ENCODE peak calls at places on chromosomes 12 and 14, in six cellular contexts. X, C, I, Z, B and S are unnamed samples.
A peak's percentile ranks its signal among the peaks of the same experiment; 100 is the strongest.

GRCh38 chr12:127516467-127516866 is 750.5 kb upstream of the TMEM132C start:
- DNase-seq in X (no peak), C (no peak), I (no peak), Z (no peak), B (no peak), S (no peak)

GRCh38 chr14:87863047-87863446 is 129.9 kb downstream of the GALC start:
- DNase-seq in X (no peak), C (no peak), I (no peak), Z (no peak), B (no peak), S (no peak)

GRCh38 chr12:64746663-64747062 is 12.5 kb downstream of the GNS start:
- DNase-seq in X (no peak), C (no peak), I (no peak), Z (no peak), B (no peak), S (no peak)

GRCh38 chr12:131209082-131210070 is 255.7 kb downstream of the ADGRD1 start:
- DNase-seq in X (no peak), C (peak; percentile 83), I (no peak), Z (no peak), B (no peak), S (no peak)

GRCh38 chr12:89544730-89545184 is 18.9 kb upstream of the POC1B start:
- DNase-seq in X (peak; percentile 77), C (no peak), I (peak; percentile 59), Z (no peak), B (peak; percentile 48), S (no peak)

GRCh38 chr12:128381537-128381936 is 114.6 kb downstream of the TMEM132C start:
- DNase-seq in X (no peak), C (peak; percentile 78), I (no peak), Z (no peak), B (no peak), S (no peak)

GRCh38 chr14:52048132-52048531 is 20.7 kb downstream of the NID2 start:
- DNase-seq in X (no peak), C (no peak), I (no peak), Z (no peak), B (no peak), S (no peak)

GRCh38 chr12:42611571-42612257 is 22.2 kb upstream of the PRICKLE1 start:
- DNase-seq in X (no peak), C (no peak), I (no peak), Z (no peak), B (no peak), S (no peak)

GRCh38 chr12:6230321-6231110 is 30.3 kb downstream of the CD9 start:
- DNase-seq in X (peak; percentile 63), C (peak; percentile 91), I (peak; percentile 71), Z (no peak), B (peak; percentile 80), S (peak; percentile 51)

GRCh38 chr14:66507181-66507721 is 696 bp upstream of the GPHN start:
- DNase-seq in X (no peak), C (no peak), I (no peak), Z (no peak), B (no peak), S (no peak)

GRCh38 chr12:127257366-127257935 is 1009.5 kb upstream of the TMEM132C start:
- DNase-seq in X (no peak), C (no peak), I (no peak), Z (no peak), B (no peak), S (no peak)

GRCh38 chr12:96098631-96099030 is 63.2 kb upstream of the LTA4H start:
- DNase-seq in X (no peak), C (peak; percentile 44), I (no peak), Z (no peak), B (no peak), S (no peak)

GRCh38 chr12:12194206-12194605 is 72.6 kb downstream of the LRP6 start:
- DNase-seq in X (no peak), C (no peak), I (no peak), Z (no peak), B (no peak), S (no peak)

GRCh38 chr14:75915063-75915462 is 66.7 kb downstream of the TGFB3 start:
- DNase-seq in X (no peak), C (no peak), I (no peak), Z (no peak), B (no peak), S (no peak)

GRCh38 chr14:21526672-21527319 is 650 bp upstream of the SALL2 start:
- DNase-seq in X (no peak), C (no peak), I (no peak), Z (no peak), B (no peak), S (no peak)

GRCh38 chr14:81246561-81247270 is 26.0 kb upstream of the GTF2A1 start:
- DNase-seq in X (no peak), C (no peak), I (no peak), Z (no peak), B (no peak), S (no peak)

GRCh38 chr12:45464699-45465098 is 248.8 kb downstream of the ANO6 start:
- DNase-seq in X (no peak), C (no peak), I (no peak), Z (no peak), B (peak; percentile 2), S (no peak)

GRCh38 chr12:64730585-64730964 is 28.6 kb downstream of the GNS start:
- DNase-seq in X (no peak), C (no peak), I (no peak), Z (no peak), B (no peak), S (no peak)

GRCh38 chr14:104803916-104804371 is 3.0 kb downstream of the ZBTB42 start:
- DNase-seq in X (no peak), C (no peak), I (no peak), Z (no peak), B (no peak), S (no peak)

GRCh38 chr14:74085047-74085637 is 386 bp downstream of the LIN52 start:
- DNase-seq in X (no peak), C (no peak), I (no peak), Z (no peak), B (no peak), S (no peak)

GRCh38 chr14:72818998-72819397 is 74.9 kb downstream of the DPF3 start:
- DNase-seq in X (no peak), C (no peak), I (no peak), Z (no peak), B (no peak), S (no peak)

GRCh38 chr12:21248679-21249078 is 86.0 kb downstream of the SLCO1A2 start:
- DNase-seq in X (no peak), C (no peak), I (no peak), Z (no peak), B (no peak), S (no peak)

GRCh38 chr12:38523920-38524319 is 207.3 kb downstream of the ALG10B start:
- DNase-seq in X (no peak), C (no peak), I (no peak), Z (no peak), B (no peak), S (no peak)

GRCh38 chr14:38199768-38200167 is 7.9 kb upstream of the SSTR1 start:
- DNase-seq in X (no peak), C (no peak), I (no peak), Z (no peak), B (no peak), S (no peak)

GRCh38 chr12:94644141-94644575 is 6.2 kb downstream of the TMCC3 start:
- DNase-seq in X (no peak), C (no peak), I (no peak), Z (no peak), B (peak; percentile 22), S (no peak)

GRCh38 chr12:94650143-94651056 is at the start of gene TMCC3:
- DNase-seq in X (peak; percentile 63), C (peak; percentile 47), I (no peak), Z (no peak), B (peak; percentile 45), S (peak; percentile 7)

GRCh38 chr12:94649349-94650142 is 811 bp downstream of the TMCC3 start:
- DNase-seq in X (peak; percentile 64), C (peak; percentile 38), I (peak; percentile 60), Z (no peak), B (peak; percentile 33), S (peak; percentile 12)

GRCh38 chr12:94644622-94645021 is 5.7 kb downstream of the TMCC3 start:
- DNase-seq in X (no peak), C (no peak), I (no peak), Z (no peak), B (peak; percentile 47), S (no peak)

GRCh38 chr12:94648578-94648977 is 1.8 kb downstream of the TMCC3 start:
- DNase-seq in X (no peak), C (no peak), I (no peak), Z (no peak), B (no peak), S (no peak)
- H3K4me3 ChIP-seq in X (peak overlapping the region; percentile 78), C (peak overlapping the region; percentile 82), I (peak overlapping the region; percentile 79), Z (peak overlapping the region; percentile 91), B (no peak overlapping the region), S (no peak overlapping the region)

GRCh38 chr14:29584992-29585391 is 342.7 kb downstream of the PRKD1 start:
- DNase-seq in X (no peak), C (peak; percentile 69), I (no peak), Z (no peak), B (peak; percentile 69), S (no peak)
- H3K4me3 ChIP-seq in X (no peak overlapping the region), C (peak overlapping the region; percentile 13), I (no peak overlapping the region), Z (no peak overlapping the region), B (no peak overlapping the region), S (no peak overlapping the region)

GRCh38 chr14:103716899-103717411 is 1.3 kb downstream of the ZFYVE21 start:
- DNase-seq in X (no peak), C (no peak), I (no peak), Z (no peak), B (no peak), S (no peak)

GRCh38 chr14:103718572-103718971 is 3.0 kb downstream of the ZFYVE21 start:
- DNase-seq in X (no peak), C (peak; percentile 72), I (no peak), Z (no peak), B (no peak), S (no peak)

GRCh38 chr14:103715052-103716000 is at the start of the genes XRCC3 and ZFYVE21:
- DNase-seq in X (peak; percentile 100), C (peak; percentile 100), I (peak; percentile 100), Z (peak; percentile 99), B (peak; percentile 100), S (peak; percentile 99)

GRCh38 chr14:103714063-103714724 is 1.1 kb downstream of the XRCC3 start:
- DNase-seq in X (no peak), C (no peak), I (no peak), Z (no peak), B (no peak), S (no peak)

DNA sequence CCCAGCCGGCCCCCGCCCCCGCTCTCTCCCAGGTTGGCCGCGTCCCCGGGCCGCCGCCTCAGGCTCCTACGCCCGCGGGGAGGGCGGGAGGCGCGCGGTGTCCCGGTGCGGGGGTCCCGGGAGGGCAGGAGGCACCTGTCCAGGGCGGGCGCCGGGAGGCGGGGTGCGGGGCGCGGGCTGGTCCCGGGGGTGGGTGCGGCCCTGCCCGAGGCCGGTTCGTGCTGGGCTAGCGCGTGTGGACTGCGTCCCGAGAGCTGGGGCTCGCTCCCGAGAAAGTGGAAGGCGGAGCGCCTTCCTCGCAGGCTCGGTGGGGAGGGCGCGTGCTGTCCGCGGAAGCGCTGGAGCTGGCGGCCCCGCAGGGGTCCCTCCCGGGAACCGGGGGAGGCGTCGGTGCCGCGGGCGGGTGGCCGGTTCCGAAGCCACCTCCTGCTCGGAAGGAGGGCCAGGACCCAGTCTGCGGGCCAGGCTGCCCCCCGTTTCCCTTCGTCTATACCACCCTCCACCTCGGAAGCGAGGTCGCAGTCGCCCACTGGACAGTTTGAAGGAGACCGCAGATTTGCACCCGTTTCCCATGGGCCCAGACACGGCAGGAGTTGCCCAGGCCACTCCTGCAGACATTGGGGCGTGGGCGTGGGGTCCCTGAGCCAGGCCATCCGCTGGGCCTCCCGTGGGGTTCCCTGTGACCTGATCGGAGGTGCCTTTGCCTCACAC is 636 bp downstream of the ZFYVE21 start:
- DNase-seq in X (no peak), C (no peak), I (no peak), Z (no peak), B (no peak), S (no peak)
- H3K4me3 ChIP-seq in X (peak overlapping the region; percentile 84), C (peak overlapping the region; percentile 80), I (peak overlapping the region; percentile 65), Z (peak overlapping the region; percentile 88), B (peak overlapping the region; percentile 77), S (peak overlapping the region; percentile 66)

GRCh38 chr14:68730811-68731425 is 61.9 kb downstream of the ZFP36L1 start:
- DNase-seq in X (no peak), C (no peak), I (no peak), Z (no peak), B (no peak), S (no peak)
- H3K4me3 ChIP-seq in X (no peak overlapping the region), C (no peak overlapping the region), I (no peak overlapping the region), Z (no peak overlapping the region), B (no peak overlapping the region), S (no peak overlapping the region)